ENCODE peak calls at places on chromosomes 4 and X, in four cellular contexts. Y, W, D and J are unnamed samples.
A peak's percentile ranks its signal among the peaks of the same experiment; 100 is the strongest.

GRCh38 chr4:126291886-126292285 is 977.1 kb downstream of the FAT4 start:
- DNase-seq in D (no peak), Y (no peak), W (no peak), J (no peak)

GRCh38 chrX:1385824-1386223 is 6.1 kb downstream of the SLC25A6 start:
- DNase-seq in D (peak; percentile 3), W (no peak), Y (no peak), J (peak; percentile 25)

GRCh38 chr4:102345795-102346100 is 466 bp upstream of the SLC39A8 start:
- DNase-seq in W (no peak), D (no peak), Y (no peak), J (peak; percentile 5)

GRCh38 chr4:52824603-52825310 is 37.4 kb upstream of the RASL11B start:
- DNase-seq in Y (no peak), W (peak; percentile 67), D (no peak), J (peak; percentile 50)

GRCh38 chr4:121519236-121519838 is 138.5 kb upstream of the QRFPR start:
- DNase-seq in W (no peak), D (no peak), Y (no peak), J (no peak)

GRCh38 chr4:44415251-44415650 is 33.4 kb downstream of the KCTD8 start:
- DNase-seq in D (no peak), W (no peak), Y (no peak), J (no peak)

GRCh38 chr4:55251352-55251751 is 94.7 kb upstream of the SRD5A3 start:
- DNase-seq in Y (no peak), W (no peak), D (no peak), J (no peak)

GRCh38 chr4:110424144-110424543 is 51.8 kb upstream of the ENPEP start:
- DNase-seq in D (no peak), W (no peak), Y (no peak), J (no peak)

GRCh38 chr4:107643021-107643420 is 77.0 kb downstream of the PAPSS1 start:
- DNase-seq in Y (no peak), W (no peak), D (no peak), J (no peak)

GRCh38 chrX:47214435-47215077 is 3.9 kb upstream of the CDK16 start:
- DNase-seq in D (no peak), Y (no peak), W (no peak), J (no peak)

GRCh38 chr4:1356181-1356998 is 9.4 kb downstream of the UVSSA start:
- DNase-seq in D (peak; percentile 80), Y (no peak), W (peak; percentile 36), J (peak; percentile 90)

GRCh38 chr4:7781993-7782392 is 157.7 kb downstream of the AFAP1 start:
- DNase-seq in Y (no peak), W (no peak), D (no peak), J (no peak)

GRCh38 chr4:105765690-105766407 is 57.3 kb downstream of the GSTCD start:
- DNase-seq in D (no peak), Y (no peak), W (peak; percentile 8), J (no peak)

GRCh38 chr4:52841707-52842456 is 20.2 kb upstream of the RASL11B start:
- DNase-seq in D (no peak), W (no peak), Y (no peak), J (peak; percentile 62)

GRCh38 chr4:11765849-11766453 is 337.3 kb upstream of the HS3ST1 start:
- DNase-seq in Y (no peak), W (peak; percentile 15), D (peak; percentile 18), J (peak; percentile 26)

GRCh38 chr4:26185436-26185835 is 135.4 kb upstream of the RBPJ start:
- DNase-seq in W (no peak), D (no peak), Y (no peak), J (no peak)

GRCh38 chr4:26181616-26182015 is 139.2 kb upstream of the RBPJ start:
- DNase-seq in W (no peak), D (no peak), Y (no peak), J (no peak)

GRCh38 chr4:26179316-26179760 is 141.5 kb upstream of the RBPJ start:
- DNase-seq in W (no peak), Y (peak; percentile 52), D (no peak), J (no peak)

GRCh38 chr4:26178874-26179273 is 141.9 kb upstream of the RBPJ start:
- DNase-seq in W (no peak), Y (no peak), D (no peak), J (no peak)

GRCh38 chr4:26183017-26183416 is 137.8 kb upstream of the RBPJ start:
- DNase-seq in Y (no peak), D (no peak), W (no peak), J (no peak)
- TF ChIP-seq ZBTB33 in Y (no peak), D (no peak), W (no peak), J (no peak)

DNA sequence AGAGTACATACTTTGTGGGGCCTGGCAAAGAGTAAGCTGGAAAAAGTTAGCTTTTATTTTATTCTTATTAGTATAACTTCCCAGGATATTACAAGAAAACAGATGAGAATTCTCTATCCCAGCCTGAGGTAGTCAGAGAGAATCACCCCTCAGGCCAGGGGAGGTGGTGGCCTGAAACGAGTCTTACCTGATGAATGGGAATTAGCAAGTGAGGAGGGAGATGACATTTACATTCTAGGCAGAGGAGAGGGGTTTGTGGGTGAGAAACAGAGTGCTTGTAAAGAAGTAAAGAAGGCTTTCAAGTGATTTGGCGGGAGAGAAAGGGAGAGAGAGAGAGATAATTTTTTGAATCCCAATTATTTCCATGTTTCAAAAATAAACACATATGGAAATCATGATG is 39.3 kb upstream of the PDK3 start:
- DNase-seq in Y (no peak), D (no peak), W (no peak), J (no peak)
- TF ChIP-seq SMC3 in Y (no peak), D (no peak), W (no peak), J (no peak)

GRCh38 chr4:69858683-69859082 is 1.3 kb downstream of the SULT1E1 start:
- DNase-seq in Y (no peak), W (no peak), D (no peak), J (no peak)
- TF ChIP-seq ZBTB33 in Y (no peak), W (no peak), D (no peak), J (no peak)

GRCh38 chr4:65670331-65671031 is at the start of gene EPHA5:
- DNase-seq in Y (no peak), W (peak; percentile 3), D (no peak), J (peak; percentile 69)
- TF ChIP-seq SMC3 in Y (no peak), W (no peak), D (no peak), J (no peak)

DNA sequence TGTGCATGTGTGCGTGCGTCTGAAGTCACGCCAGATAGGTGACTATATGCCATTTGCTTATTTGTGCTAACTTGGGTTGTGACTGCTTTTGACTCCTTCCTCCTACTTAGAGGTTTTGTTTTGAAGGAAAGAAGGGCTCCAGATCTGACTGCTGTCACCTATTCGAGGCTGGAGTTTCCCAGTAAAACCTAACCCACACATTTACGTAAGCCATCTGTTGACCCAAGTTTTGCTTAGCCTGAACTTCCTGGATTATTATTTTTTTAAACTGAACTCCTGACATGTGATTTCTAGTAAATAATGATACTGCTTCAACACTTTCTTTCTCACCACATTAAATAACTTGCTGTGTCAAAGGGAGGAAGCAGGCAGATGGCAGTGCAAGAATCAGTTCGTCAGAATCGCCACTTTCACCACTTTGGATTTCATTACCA is 41.5 kb downstream of the DTHD1 start:
- DNase-seq in Y (peak; percentile 64), W (no peak), D (no peak), J (no peak)
- TF ChIP-seq ZBTB33 in Y (no peak), W (no peak), D (no peak), J (no peak)

GRCh38 chr4:129218897-129219296 is 122.9 kb downstream of the C4orf33 start:
- DNase-seq in W (no peak), Y (no peak), D (no peak), J (no peak)

GRCh38 chr4:129220254-129220653 is 124.3 kb downstream of the C4orf33 start:
- DNase-seq in Y (no peak), D (no peak), W (no peak), J (no peak)

GRCh38 chr4:129218355-129218754 is 122.4 kb downstream of the C4orf33 start:
- DNase-seq in Y (no peak), D (no peak), W (no peak), J (no peak)

DNA sequence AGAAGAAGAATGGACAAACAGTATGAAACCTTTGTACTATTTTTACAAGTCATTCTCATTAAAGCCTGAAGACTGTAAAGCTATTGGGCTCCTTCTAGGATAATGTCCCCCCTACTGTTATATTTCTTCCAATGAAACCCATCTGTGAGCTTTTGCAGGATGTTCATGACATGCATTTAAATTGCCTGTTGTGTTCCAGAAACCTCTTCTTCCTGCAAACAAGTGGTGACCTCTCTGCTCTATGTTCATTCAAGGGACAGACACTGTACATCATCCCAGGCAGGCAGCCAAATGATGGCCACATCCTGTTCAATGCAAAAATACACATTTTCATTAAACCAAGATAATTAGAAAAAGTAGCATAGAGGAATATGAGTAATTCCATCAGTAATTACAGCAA is 128.0 kb downstream of the C4orf33 start:
- DNase-seq in Y (no peak), W (no peak), D (no peak), J (peak; percentile 15)
- TF ChIP-seq SMC3 in Y (no peak), W (no peak), D (no peak), J (no peak)

GRCh38 chr4:89311433-89311832 is 3.8 kb upstream of the GPRIN3 start:
- DNase-seq in W (no peak), D (no peak), Y (no peak), J (no peak)

GRCh38 chr4:89314291-89314690 is 6.7 kb upstream of the GPRIN3 start:
- DNase-seq in W (no peak), D (no peak), Y (no peak), J (no peak)

GRCh38 chr4:89316187-89316586 is 8.6 kb upstream of the GPRIN3 start:
- DNase-seq in Y (no peak), D (no peak), W (no peak), J (no peak)

GRCh38 chr4:89308161-89308500 is 531 bp upstream of the GPRIN3 start:
- DNase-seq in D (no peak), Y (no peak), W (no peak), J (no peak)

DNA sequence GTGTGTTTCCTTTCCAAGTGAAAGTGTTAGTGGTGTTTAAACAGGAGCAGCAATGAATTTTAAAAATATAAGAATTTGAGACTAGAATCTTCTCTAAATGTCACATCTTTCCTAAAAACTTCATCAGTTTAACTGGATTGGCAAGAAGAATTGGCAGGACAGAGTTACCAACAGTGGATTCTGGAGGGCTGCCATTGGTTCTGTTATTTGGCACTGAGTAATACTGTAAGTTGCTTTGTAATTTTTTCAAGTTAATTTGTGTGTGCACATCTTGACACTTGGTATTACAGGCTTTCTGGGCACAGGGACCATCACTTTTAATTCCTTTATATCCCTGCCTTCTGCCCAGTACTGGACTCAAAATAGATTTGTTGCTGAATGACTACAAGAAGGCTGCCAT is 4.5 kb upstream of the GPRIN3 start:
- DNase-seq in W (no peak), D (no peak), Y (no peak), J (no peak)
- TF ChIP-seq ZBTB33 in W (no peak), D (no peak), Y (no peak), J (no peak)

GRCh38 chr4:38004887-38005286 is 44.7 kb downstream of the PTTG2 start:
- DNase-seq in W (no peak), Y (no peak), D (no peak), J (no peak)
- TF ChIP-seq SMC3 in W (no peak), Y (no peak), D (no peak), J (no peak)